ENCODE peak calls at places on chromosomes 11 and 22, in five cellular contexts. I is IMR-90, Y is H9, N is mesenchymal stem cell, P is neuronal stem cell. E is an unnamed sample.

GRCh38 chr11:70247042-70247709 is 23.3 kb upstream of the PPFIA1 start:
- DNase-seq in I (peak; percentile 34), Y (no peak), N (no peak), P (no peak), E (no peak)

GRCh38 chr22:42769574-42770447 is 49.1 kb upstream of the A4GALT start:
- DNase-seq in I (peak; percentile 95), N (peak; percentile 89), Y (no peak), P (no peak), E (no peak)

GRCh38 chr11:22433517-22433916 is 95.3 kb downstream of the SLC17A6 start:
- DNase-seq in N (no peak), I (no peak), P (no peak), Y (no peak), E (no peak)

GRCh38 chr22:32752868-32753520 is 48.5 kb upstream of the TIMP3 start:
- DNase-seq in Y (no peak), I (peak; percentile 86), P (no peak), N (peak; percentile 74), E (no peak)

GRCh38 chr11:122900803-122901202 is 18.2 kb downstream of the JHY start:
- DNase-seq in Y (no peak), I (peak; percentile 28), P (no peak), N (no peak), E (no peak)

GRCh38 chr22:31394326-31394725 is 5.1 kb upstream of the DRG1 start:
- DNase-seq in Y (no peak), N (no peak), P (no peak), I (peak; percentile 57), E (no peak)

GRCh38 chr22:39266398-39267030 is 21.7 kb upstream of the PDGFB start:
- DNase-seq in Y (no peak), I (peak; percentile 64), P (no peak), N (peak; percentile 44), E (no peak)

GRCh38 chr22:46088541-46089311 is 61.6 kb upstream of the PPARA start:
- DNase-seq in N (no peak), Y (no peak), I (peak; percentile 64), P (no peak), E (no peak)

GRCh38 chr11:70744396-70745185 is 346.3 kb downstream of the CTTN start:
- DNase-seq in P (no peak), N (no peak), Y (no peak), I (no peak), E (no peak)

GRCh38 chr11:102153082-102153481 is 42.8 kb downstream of the YAP1 start:
- DNase-seq in P (no peak), Y (no peak), I (no peak), N (no peak), E (no peak)

GRCh38 chr11:117983163-117983475 is 3.1 kb upstream of the IL10RA start:
- DNase-seq in Y (peak; percentile 18), I (no peak), N (no peak), P (no peak), E (no peak)

GRCh38 chr22:19802001-19802880 is 41.7 kb downstream of the TBX1 start:
- DNase-seq in N (no peak), P (no peak), Y (no peak), I (no peak), E (no peak)

GRCh38 chr22:20751185-20751851 is 22.6 kb upstream of the SERPIND1 start:
- DNase-seq in I (no peak), Y (peak; percentile 69), P (no peak), N (peak; percentile 1), E (peak; percentile 71)

GRCh38 chr11:91776660-91777059 is 448.0 kb upstream of the FAT3 start:
- DNase-seq in N (no peak), P (no peak), Y (no peak), I (no peak), E (no peak)

GRCh38 chr11:518463-519202 is 11.6 kb upstream of the RNH1 start:
- DNase-seq in N (peak; percentile 94), Y (peak; percentile 87), P (peak; percentile 63), I (peak; percentile 89), E (peak; percentile 87)

GRCh38 chr11:36391062-36391461 is 95.0 kb downstream of the PRR5L start:
- DNase-seq in I (no peak), P (no peak), N (no peak), Y (no peak), E (no peak)

GRCh38 chr22:26852176-26852575 is 194.8 kb downstream of the MIAT start:
- DNase-seq in N (no peak), P (peak; percentile 68), I (no peak), Y (peak; percentile 76), E (peak; percentile 75)

GRCh38 chr11:1837171-1838076 is 1.4 kb upstream of the TNNI2 start:
- DNase-seq in N (peak; percentile 62), I (peak; percentile 28), Y (peak; percentile 82), P (peak; percentile 67), E (peak; percentile 63)

GRCh38 chr11:134543144-134544044 is 131.4 kb upstream of the B3GAT1 start:
- DNase-seq in Y (peak; percentile 24), I (no peak), P (no peak), N (no peak), E (no peak)

GRCh38 chr11:3613998-3614741 is 27.6 kb downstream of the ART5 start:
- DNase-seq in N (no peak), P (no peak), Y (no peak), I (no peak), E (peak; percentile 66)

GRCh38 chr11:67311556-67312082 is 8.3 kb downstream of the SSH3 start:
- DNase-seq in Y (no peak), P (no peak), N (no peak), I (no peak), E (no peak)

GRCh38 chr11:3675971-3676370 is 4.8 kb upstream of the CHRNA10 start:
- DNase-seq in N (no peak), I (no peak), Y (no peak), P (no peak), E (no peak)

GRCh38 chr11:11537871-11538270 is 83.9 kb downstream of the GALNT18 start:
- DNase-seq in P (no peak), Y (no peak), N (no peak), I (no peak), E (peak; percentile 21)

DNA sequence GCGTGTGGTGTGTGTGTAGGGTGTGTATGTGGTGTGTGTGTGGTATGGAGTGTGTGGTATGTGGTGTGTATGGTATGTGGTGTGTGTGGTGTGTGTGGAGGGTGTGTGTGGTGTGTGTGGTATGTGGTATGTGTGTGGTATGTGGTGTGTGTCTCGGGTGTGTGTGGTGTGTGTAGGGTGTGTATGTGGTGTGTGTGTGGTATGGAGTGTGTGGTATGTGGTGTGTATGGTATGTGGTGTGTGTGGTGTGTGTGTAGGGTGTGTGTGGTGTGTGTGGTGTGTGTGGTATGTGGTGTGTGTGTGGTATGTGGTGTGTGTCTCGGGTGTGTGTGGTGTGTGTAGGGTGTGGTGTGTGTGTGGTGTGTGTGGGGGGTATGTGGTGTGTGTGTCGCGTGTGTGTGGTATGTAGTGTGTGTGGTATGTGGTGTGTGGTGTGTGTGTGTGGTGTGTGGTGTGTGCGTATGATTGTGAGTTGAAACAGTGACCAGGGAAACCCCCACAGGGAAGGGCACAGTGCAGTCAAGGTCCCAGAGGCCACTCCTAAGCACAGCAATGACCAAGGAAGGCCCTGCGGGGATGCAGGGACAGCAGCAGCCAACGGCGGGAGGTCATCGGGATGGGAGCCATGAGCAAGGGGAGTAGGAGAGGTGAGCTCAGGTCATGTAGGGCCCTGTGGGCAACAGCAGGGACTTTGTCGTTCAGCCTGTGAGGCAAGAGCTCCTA is 2.8 kb upstream of the PPP6R2 start:
- DNase-seq in I (no peak), P (no peak), Y (no peak), N (peak; percentile 50), E (peak; percentile 73)
- H2AK5ac ChIP-seq in I (peak overlapping the region; percentile 87), P (no peak overlapping the region), Y (no peak overlapping the region), N (no peak overlapping the region), E (no peak overlapping the region)

DNA sequence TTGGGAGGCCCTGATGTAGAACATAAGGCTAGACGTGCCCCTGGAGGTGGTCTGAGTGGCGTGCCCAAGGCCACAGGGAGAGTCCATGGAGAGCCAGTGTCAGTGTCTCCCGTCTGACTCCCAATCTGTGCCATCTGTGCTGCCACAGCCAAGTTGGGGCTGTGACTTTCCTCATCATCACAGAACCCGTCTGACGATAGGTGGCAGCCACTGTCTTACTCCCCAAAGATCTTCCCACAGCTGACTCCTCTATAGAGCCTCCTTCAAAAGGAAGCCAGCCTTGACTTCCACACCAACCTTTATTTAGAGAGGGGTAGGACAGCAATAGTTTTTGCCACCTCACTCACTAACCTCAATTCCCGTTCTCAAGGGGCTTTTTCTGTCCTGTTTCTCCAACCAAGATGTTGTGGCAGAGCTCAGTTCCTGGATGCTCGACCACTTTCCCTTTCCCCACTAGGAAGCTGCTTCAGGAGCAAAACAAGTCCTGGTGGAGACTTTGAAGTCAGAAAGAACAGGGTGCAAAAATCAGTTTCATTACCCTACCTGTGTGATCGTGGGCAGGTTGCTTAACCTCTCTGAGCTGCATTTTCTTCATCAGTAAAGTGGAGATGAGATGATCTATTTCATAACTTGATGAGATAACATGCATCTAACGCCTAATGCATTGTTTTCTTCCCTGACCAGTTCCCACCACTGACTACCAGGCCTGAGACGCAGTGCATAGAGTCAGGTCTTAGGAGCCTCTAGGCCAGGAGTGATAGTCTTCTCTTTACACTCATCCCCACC is 470.2 kb downstream of the SOX6 start:
- DNase-seq in P (no peak), N (no peak), Y (no peak), I (no peak), E (no peak)
- H2BK5ac ChIP-seq in P (no peak overlapping the region), N (no peak overlapping the region), Y (no peak overlapping the region), I (no peak overlapping the region), E (no peak overlapping the region)

GRCh38 chr11:94650756-94651155 is 83.6 kb downstream of the PIWIL4 start:
- DNase-seq in Y (no peak), I (peak; percentile 69), N (peak; percentile 51), P (no peak), E (peak; percentile 71)
- H2AK5ac ChIP-seq in Y (no peak overlapping the region), I (no peak overlapping the region), N (no peak overlapping the region), P (no peak overlapping the region), E (no peak overlapping the region)

GRCh38 chr11:64153831-64154230 is 12.1 kb downstream of the MACROD1 start:
- DNase-seq in Y (no peak), P (no peak), N (no peak), I (no peak), E (no peak)

GRCh38 chr11:64150051-64150450 is 15.9 kb downstream of the MACROD1 start:
- DNase-seq in N (no peak), Y (no peak), P (no peak), I (no peak), E (no peak)

GRCh38 chr11:64150481-64151239 is 15.3 kb downstream of the MACROD1 start:
- DNase-seq in N (no peak), P (no peak), Y (no peak), I (no peak), E (no peak)

GRCh38 chr11:64151337-64151736 is 14.6 kb downstream of the MACROD1 start:
- DNase-seq in I (no peak), Y (no peak), P (no peak), N (no peak), E (no peak)

GRCh38 chr11:64152841-64153691 is 12.8 kb downstream of the MACROD1 start:
- DNase-seq in Y (peak; percentile 74), N (peak; percentile 48), I (peak; percentile 20), P (peak; percentile 54), E (peak; percentile 46)
- H2BK5ac ChIP-seq in Y (no peak overlapping the region), N (no peak overlapping the region), I (no peak overlapping the region), P (peak overlapping the region; percentile 39), E (no peak overlapping the region)

DNA sequence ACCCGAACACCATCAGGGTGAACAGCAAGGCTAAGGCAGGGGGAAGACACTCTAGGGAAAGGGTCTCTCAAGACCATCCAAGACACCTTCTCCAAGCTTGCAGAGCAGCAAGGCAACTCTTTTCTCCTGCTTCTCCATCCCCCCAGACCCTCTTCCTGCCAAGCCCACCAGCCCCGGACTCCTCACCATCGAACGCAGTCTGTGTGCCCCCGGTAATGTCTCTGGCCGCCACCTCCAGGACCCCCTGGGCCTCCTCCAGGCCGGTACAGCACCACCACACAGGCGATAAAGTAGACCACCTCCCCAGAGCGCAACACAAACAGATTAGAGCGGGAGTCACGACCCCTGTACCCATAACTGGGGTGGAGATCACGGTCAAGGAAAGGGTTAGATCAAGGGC is 3.8 kb downstream of the EML3 start:
- DNase-seq in Y (no peak), I (no peak), P (no peak), N (no peak), E (no peak)
- H2AK5ac ChIP-seq in Y (no peak overlapping the region), I (no peak overlapping the region), P (peak overlapping the region; percentile 23), N (no peak overlapping the region), E (no peak overlapping the region)